ENCODE peak calls at places on chromosomes 11 and 22, in eight cellular contexts. R, N, Z, X, C, P, B and W are unnamed samples.

GRCh38 chr22:42066937-42067336 is 3.7 kb downstream of the NAGA start:
- DNase-seq in R (no peak), X (no peak), B (peak), Z (no peak), P (no peak), N (no peak), C (no peak), W (no peak)

GRCh38 chr22:40401981-40402406 is 31.6 kb downstream of the SGSM3 start:
- DNase-seq in N (no peak), X (no peak), C (no peak), B (no peak), P (no peak), Z (no peak), R (no peak), W (no peak)

GRCh38 chr11:68998390-68998911 is 14.6 kb downstream of the MRGPRF start:
- DNase-seq in C (no peak), Z (peak), P (no peak), N (peak), X (no peak), B (peak), R (peak), W (no peak)

GRCh38 chr22:49211176-49211575 is 616.5 kb downstream of the BRD1 start:
- DNase-seq in B (peak), P (no peak), C (no peak), N (no peak), Z (no peak), X (no peak), R (no peak), W (no peak)

GRCh38 chr11:102534261-102534872 is 3.8 kb upstream of the MMP7 start:
- DNase-seq in P (no peak), C (no peak), Z (no peak), X (no peak), N (no peak), B (no peak), R (no peak), W (no peak)

GRCh38 chr11:3104051-3104714 is 47.0 kb upstream of the CARS1 start:
- DNase-seq in P (no peak), R (no peak), N (no peak), C (no peak), Z (no peak), B (no peak), X (no peak), W (no peak)

GRCh38 chr11:3710485-3711259 is 39.5 kb upstream of the CHRNA10 start:
- DNase-seq in P (no peak), Z (no peak), B (no peak), C (no peak), N (no peak), R (no peak), X (no peak), W (no peak)

GRCh38 chr11:78220218-78221157 is 31.8 kb downstream of the USP35 start:
- DNase-seq in N (no peak), Z (no peak), R (no peak), B (no peak), X (no peak), P (no peak), C (no peak), W (no peak)

GRCh38 chr11:124643605-124644425 is 21.2 kb downstream of the TBRG1 start:
- DNase-seq in P (no peak), N (peak), R (no peak), X (no peak), C (no peak), B (no peak), Z (no peak), W (no peak)

GRCh38 chr11:74024630-74025029 is 15.7 kb upstream of the UCP3 start:
- DNase-seq in X (no peak), P (no peak), N (peak), R (no peak), Z (no peak), C (no peak), B (no peak), W (no peak)

GRCh38 chr22:23179381-23180294 is 671 bp upstream of the BCR start:
- DNase-seq in C (no peak), B (peak), X (no peak), R (no peak), P (no peak), Z (peak), N (peak), W (peak)

GRCh38 chr11:108559340-108559739 is 34.2 kb downstream of the EXPH5 start:
- DNase-seq in C (no peak), P (no peak), R (no peak), X (no peak), B (no peak), Z (no peak), N (no peak), W (no peak)

GRCh38 chr11:74248469-74248868 is 63.0 kb downstream of the P4HA3 start:
- DNase-seq in N (no peak), B (no peak), X (no peak), R (no peak), P (no peak), Z (no peak), C (no peak), W (no peak)

GRCh38 chr11:125373426-125374391 is 122.4 kb downstream of the FEZ1 start:
- DNase-seq in N (no peak), P (no peak), X (no peak), C (no peak), R (no peak), B (peak), Z (no peak), W (no peak)

GRCh38 chr11:1130276-1131032 is 27.3 kb upstream of the MUC5AC start:
- DNase-seq in Z (no peak), C (no peak), P (no peak), X (no peak), N (no peak), B (no peak), R (no peak), W (no peak)

GRCh38 chr22:37775785-37776638 is 31.7 kb upstream of the GCAT start:
- DNase-seq in R (no peak), Z (no peak), X (no peak), P (no peak), C (no peak), N (no peak), B (no peak), W (no peak)

GRCh38 chr11:81255905-81256304 is 1477.8 kb downstream of the FAM181B start:
- DNase-seq in N (no peak), B (no peak), R (no peak), P (no peak), C (no peak), Z (no peak), X (no peak), W (no peak)

GRCh38 chr11:132456735-132457328 is 1075.5 kb downstream of the OPCML start:
- DNase-seq in B (no peak), N (no peak), Z (no peak), P (no peak), R (peak), C (no peak), X (no peak), W (no peak)

GRCh38 chr11:57905439-57905838 is 118.2 kb upstream of the OR9Q1 start:
- DNase-seq in R (no peak), N (no peak), Z (no peak), C (no peak), B (no peak), X (no peak), P (no peak), W (no peak)

GRCh38 chr11:121929581-121929980 is 186.4 kb downstream of the BLID start:
- DNase-seq in N (peak), P (peak), B (no peak), R (no peak), C (no peak), Z (peak), X (no peak), W (no peak)

GRCh38 chr11:124917115-124917637 is 1.9 kb upstream of the HEPN1 start:
- DNase-seq in R (no peak), B (no peak), P (no peak), X (no peak), Z (peak), C (no peak), N (no peak), W (no peak)

GRCh38 chr11:45102810-45103621 is 43.4 kb upstream of the PRDM11 start:
- DNase-seq in N (peak), C (peak), P (peak), Z (peak), X (peak), R (peak), B (peak), W (peak)

GRCh38 chr22:30743257-30744020 is 48.8 kb downstream of the OSBP2 start:
- DNase-seq in C (no peak), Z (no peak), N (peak), X (no peak), B (no peak), P (no peak), R (no peak), W (no peak)

GRCh38 chr11:3109921-3110706 is 52.9 kb upstream of the CARS1 start:
- DNase-seq in Z (no peak), N (peak), R (no peak), B (peak), X (no peak), C (peak), P (no peak), W (no peak)

GRCh38 chr22:49855491-49855911 is 1.9 kb downstream of the ZBED4 start:
- DNase-seq in R (peak), N (peak), Z (no peak), X (no peak), C (no peak), P (no peak), B (peak), W (no peak)

GRCh38 chr11:12725047-12725862 is 51.0 kb downstream of the TEAD1 start:
- DNase-seq in N (peak), C (no peak), B (no peak), R (no peak), P (no peak), X (no peak), Z (no peak), W (no peak)

GRCh38 chr22:24208012-24208749 is 26.9 kb downstream of the SUSD2 start:
- DNase-seq in N (peak), P (no peak), B (no peak), Z (no peak), R (peak), X (no peak), C (no peak), W (no peak)

GRCh38 chr11:61442616-61443015 is 12.7 kb downstream of the SDHAF2 start:
- DNase-seq in C (no peak), R (no peak), N (no peak), X (no peak), Z (no peak), P (no peak), B (no peak), W (peak)

GRCh38 chr11:117171648-117172051 is 6.9 kb upstream of the SIDT2 start:
- DNase-seq in N (no peak), B (no peak), X (no peak), P (no peak), R (no peak), Z (no peak), C (no peak), W (no peak)

GRCh38 chr22:48743601-48744282 is 1083.9 kb downstream of the BRD1 start:
- DNase-seq in P (no peak), R (no peak), C (no peak), X (no peak), B (peak), Z (no peak), N (no peak), W (no peak)

GRCh38 chr11:78327945-78328344 is 89.7 kb downstream of the GAB2 start:
- DNase-seq in R (no peak), Z (no peak), X (no peak), B (no peak), N (no peak), C (no peak), P (no peak), W (no peak)